ENCODE peak calls at places on chromosomes 6 and 20, in five cellular contexts. M is CD8-positive, alpha-beta memory T cell; X is effector memory CD4-positive, alpha-beta T cell; B is uterus; O is IMR-90. E is an unnamed sample.

GRCh38 chr6:127582777-127583462 is 5.9 kb downstream of the C6orf58 start:
- DNase-seq in M (no peak), B (no peak), O (peak; percentile 89), X (no peak), E (no peak)

GRCh38 chr20:38115205-38115604 is 49.9 kb downstream of the TGM2 start:
- DNase-seq in B (no peak), X (no peak), M (no peak), O (no peak), E (no peak)

GRCh38 chr6:11961137-11961779 is 50.9 kb upstream of the HIVEP1 start:
- DNase-seq in O (no peak), X (no peak), M (no peak), B (no peak), E (no peak)

GRCh38 chr6:168666751-168667427 is 225.9 kb downstream of the SMOC2 start:
- DNase-seq in M (no peak), X (no peak), O (no peak), B (peak; percentile 25), E (no peak)

GRCh38 chr20:16351415-16351814 is 221.8 kb downstream of the KIF16B start:
- DNase-seq in B (no peak), X (no peak), O (no peak), M (no peak), E (no peak)

GRCh38 chr6:4723383-4723782 is 52.8 kb upstream of the CDYL start:
- DNase-seq in O (no peak), B (no peak), M (no peak), X (no peak), E (no peak)

GRCh38 chr20:54221383-54221782 is 13.5 kb downstream of the PFDN4 start:
- DNase-seq in B (no peak), M (peak; percentile 31), O (no peak), X (no peak), E (no peak)

GRCh38 chr20:25750220-25750764 is 53.6 kb upstream of the ZNF337 start:
- DNase-seq in M (no peak), O (no peak), B (no peak), X (no peak), E (no peak)

GRCh38 chr6:111211411-111212030 is 124.2 kb downstream of the SLC16A10 start:
- DNase-seq in M (no peak), O (no peak), B (no peak), X (no peak), E (no peak)

GRCh38 chr20:24785141-24785924 is 163.7 kb upstream of the CST7 start:
- DNase-seq in O (peak; percentile 35), B (no peak), M (no peak), X (no peak), E (no peak)

GRCh38 chr20:49753133-49753532 is 39.5 kb upstream of the B4GALT5 start:
- DNase-seq in B (no peak), O (no peak), X (no peak), M (no peak), E (no peak)

GRCh38 chr6:39083111-39083702 is 31.8 kb downstream of the SAYSD1 start:
- DNase-seq in B (no peak), O (no peak), M (no peak), X (no peak), E (no peak)

GRCh38 chr6:1286972-1287600 is 24.8 kb upstream of the FOXQ1 start:
- DNase-seq in O (peak; percentile 87), B (no peak), X (no peak), M (no peak), E (no peak)

GRCh38 chr6:38068854-38069253 is 249.3 kb downstream of the ZFAND3 start:
- DNase-seq in M (no peak), O (no peak), X (no peak), B (no peak), E (no peak)

GRCh38 chr6:165910184-165910583 is 247.1 kb upstream of the PDE10A start:
- DNase-seq in B (no peak), O (peak; percentile 82), X (no peak), M (no peak), E (no peak)

GRCh38 chr6:6678811-6679210 is 90.3 kb downstream of the LY86 start:
- DNase-seq in B (no peak), X (no peak), O (no peak), M (no peak), E (no peak)

GRCh38 chr6:137776786-137777185 is 90.3 kb upstream of the TNFAIP3 start:
- DNase-seq in X (no peak), M (no peak), O (peak; percentile 73), B (no peak), E (no peak)

GRCh38 chr6:54717849-54718455 is 128.6 kb upstream of the FAM83B start:
- DNase-seq in B (peak; percentile 21), X (no peak), M (peak; percentile 7), O (peak; percentile 37), E (peak; percentile 21)

GRCh38 chr6:14707971-14708465 is 537.9 kb upstream of the JARID2 start:
- DNase-seq in B (no peak), M (no peak), O (no peak), X (no peak), E (no peak)

GRCh38 chr6:14711056-14711703 is 534.7 kb upstream of the JARID2 start:
- DNase-seq in O (peak; percentile 98), M (peak; percentile 14), B (no peak), X (no peak), E (no peak)

GRCh38 chr6:14710421-14710820 is 535.4 kb upstream of the JARID2 start:
- DNase-seq in M (no peak), O (no peak), X (no peak), B (no peak), E (no peak)

GRCh38 chr6:14709900-14710299 is 536.0 kb upstream of the JARID2 start:
- DNase-seq in O (no peak), B (no peak), X (no peak), M (no peak), E (no peak)

DNA sequence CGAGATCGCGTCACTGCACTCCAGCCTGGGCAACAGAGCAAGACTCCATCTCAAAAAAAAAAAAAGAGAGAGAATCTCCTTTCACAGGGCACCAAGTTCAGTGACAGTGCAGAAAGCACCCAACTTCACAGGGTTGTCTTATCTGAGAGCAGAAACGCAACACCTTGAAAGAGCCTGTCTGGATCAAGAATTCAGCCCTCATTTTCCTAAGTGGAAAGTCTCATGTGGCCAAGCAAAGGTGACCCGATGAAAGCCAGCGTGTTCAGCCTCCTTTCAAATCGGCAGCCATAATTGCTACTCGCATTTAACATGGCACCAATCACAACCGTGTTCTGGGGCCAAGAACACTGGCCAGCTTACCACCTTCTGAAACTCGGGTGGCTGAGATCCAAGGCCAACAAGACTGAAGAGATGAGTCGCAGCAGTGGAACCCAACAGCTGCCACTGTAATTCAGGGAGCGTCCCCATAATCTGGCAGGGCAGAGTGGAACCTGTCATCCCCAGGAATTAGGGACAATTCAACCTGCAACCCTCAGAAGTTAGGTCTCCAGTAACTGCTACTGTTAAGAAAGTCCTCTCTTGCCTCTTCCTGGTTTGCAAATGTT is 536.7 kb upstream of the JARID2 start:
- DNase-seq in X (no peak), B (no peak), O (peak; percentile 45), M (no peak), E (no peak)
- H3K9me3 ChIP-seq in X (no peaks in the 10 kb centered on the region), B (no peaks in the 10 kb centered on the region), O (no peaks in the 10 kb centered on the region), M (no peaks in the 10 kb centered on the region), E (no peaks in the 10 kb centered on the region)

GRCh38 chr20:56143759-56144158 is 104.8 kb upstream of the MC3R start:
- DNase-seq in O (no peak), B (no peak), M (no peak), X (no peak), E (no peak)
- H3K9me3 ChIP-seq in O (peaks cover 12% of the 10 kb centered on the region), B (no peaks in the 10 kb centered on the region), M (no peaks in the 10 kb centered on the region), X (no peaks in the 10 kb centered on the region), E (no peaks in the 10 kb centered on the region)

DNA sequence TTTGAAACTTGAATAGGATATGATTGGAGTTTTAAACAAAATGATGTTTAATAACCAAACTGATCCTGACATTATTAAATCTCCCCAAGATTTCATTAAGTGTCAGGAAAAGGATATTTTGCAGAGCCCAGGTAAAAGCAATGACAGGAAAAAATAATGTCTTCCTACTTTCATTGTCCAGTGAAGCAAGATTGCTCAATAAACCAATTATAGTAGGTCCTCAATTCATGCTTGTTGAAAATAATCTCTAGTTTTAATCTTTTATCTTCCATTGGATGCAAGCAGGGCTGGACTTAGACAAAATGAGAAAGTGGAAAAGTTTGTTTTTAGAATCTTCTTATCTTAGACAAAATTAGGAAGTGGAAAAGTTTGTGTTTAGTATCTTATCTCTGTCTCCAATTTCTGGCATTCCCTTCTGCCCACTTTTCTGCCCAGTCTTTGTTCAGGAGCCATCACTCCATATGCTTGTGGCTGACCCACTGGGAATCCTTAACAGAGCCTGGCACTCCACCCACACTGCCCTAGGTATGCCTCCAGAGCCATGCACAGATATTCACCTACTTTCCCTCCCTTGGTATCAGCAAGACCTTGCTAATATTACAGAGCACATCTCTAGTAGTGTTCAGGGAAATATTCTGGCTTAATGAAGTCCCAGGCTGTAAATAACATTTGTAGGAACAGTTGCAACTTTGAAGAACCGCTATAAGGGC is 57.0 kb upstream of the CARMIL1 start:
- DNase-seq in X (no peak), O (no peak), B (no peak), M (no peak), E (no peak)
- H3K9me3 ChIP-seq in X (no peaks in the 10 kb centered on the region), O (no peaks in the 10 kb centered on the region), B (no peaks in the 10 kb centered on the region), M (no peaks in the 10 kb centered on the region), E (no peaks in the 10 kb centered on the region)

GRCh38 chr20:60294627-60295026 is 336.4 kb downstream of the CDH26 start:
- DNase-seq in X (no peak), M (no peak), O (no peak), B (no peak), E (no peak)

GRCh38 chr20:60297649-60298048 is 339.4 kb downstream of the CDH26 start:
- DNase-seq in X (no peak), M (no peak), O (no peak), B (no peak), E (no peak)

GRCh38 chr20:60295214-60295613 is 337.0 kb downstream of the CDH26 start:
- DNase-seq in O (no peak), B (no peak), M (no peak), X (no peak), E (no peak)

DNA sequence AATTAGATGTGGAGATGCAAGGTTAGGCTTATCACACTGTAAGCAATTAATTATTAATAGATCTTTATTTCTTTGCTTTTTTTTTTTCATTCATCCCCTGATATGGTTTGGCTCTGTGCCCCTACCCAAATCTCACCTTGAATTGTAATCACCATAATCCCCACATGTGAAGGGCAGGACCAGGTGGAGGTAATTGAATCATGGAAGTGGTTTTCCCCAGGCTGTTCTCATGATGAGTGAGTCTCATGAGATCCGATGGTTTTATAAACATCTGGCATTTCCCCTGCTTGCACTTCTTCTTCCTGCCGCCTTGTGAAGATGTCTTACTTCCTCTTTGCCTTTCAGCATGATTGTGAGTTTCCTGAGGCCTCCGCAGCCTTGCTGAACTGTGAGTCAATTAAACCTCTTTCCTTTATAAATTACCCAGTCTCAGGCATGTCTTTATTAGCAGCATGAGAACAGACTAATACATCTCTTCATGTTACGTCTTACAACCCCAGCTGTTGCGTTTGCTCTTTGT is 333.8 kb downstream of the CDH26 start:
- DNase-seq in X (no peak), M (no peak), B (no peak), O (no peak), E (no peak)
- H3K9me3 ChIP-seq in X (no peaks in the 10 kb centered on the region), M (no peaks in the 10 kb centered on the region), B (peaks cover 10% of the 10 kb centered on the region), O (peaks cover 6% of the 10 kb centered on the region), E (no peaks in the 10 kb centered on the region)

DNA sequence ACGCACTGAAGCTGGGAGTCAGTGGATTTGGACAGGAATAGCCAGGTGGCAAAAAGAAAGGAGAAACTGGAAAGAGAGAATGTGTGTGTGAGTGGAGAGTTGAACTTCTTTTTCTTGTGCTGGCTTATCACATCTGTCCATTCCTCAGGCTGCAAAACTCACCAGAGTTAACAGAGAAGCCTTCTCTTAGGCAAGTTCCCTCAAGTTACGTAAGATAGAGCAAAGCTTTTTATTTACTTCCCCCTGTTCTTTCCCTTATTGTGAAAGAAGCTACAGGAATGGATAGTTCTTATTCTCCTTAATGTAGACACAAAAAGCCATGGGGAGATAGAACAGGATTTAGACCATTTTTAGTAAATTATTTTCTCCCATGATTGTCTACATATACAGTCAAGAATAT is 188.6 kb downstream of the BMP2 start:
- DNase-seq in X (no peak), M (no peak), B (no peak), O (no peak), E (no peak)
- H3K9me3 ChIP-seq in X (no peaks in the 10 kb centered on the region), M (no peaks in the 10 kb centered on the region), B (no peaks in the 10 kb centered on the region), O (peaks cover 2% of the 10 kb centered on the region), E (no peaks in the 10 kb centered on the region)